ENCODE peak calls at places on chromosomes 3 and 15, in eight cellular contexts. E is H1, K is AG10803, L is IMR-90, D is fibroblast of lung, X is MCF 10A, T is foreskin fibroblast, V is AG09319. J is an unnamed sample.
A peak's percentile ranks its signal among the peaks of the same experiment; 100 is the strongest.

GRCh38 chr15:95450413-95450812 is 880.1 kb upstream of the NR2F2 start:
- DNase-seq in E (no peak), L (no peak), D (no peak), K (no peak), X (no peak), T (no peak), V (no peak), J (no peak)

GRCh38 chr15:66293085-66293418 is 316 bp upstream of the DIS3L start:
- DNase-seq in V (no peak), K (no peak), X (no peak), T (no peak), L (no peak), E (no peak), D (no peak), J (no peak)

GRCh38 chr3:134663646-134664456 is 13.0 kb upstream of the KY start:
- DNase-seq in V (no peak), E (no peak), X (no peak), L (peak; percentile 55), K (peak; percentile 46), T (no peak), D (peak; percentile 62), J (no peak)

GRCh38 chr15:100705065-100705464 is 102.7 kb downstream of the ASB7 start:
- DNase-seq in E (no peak), K (no peak), V (no peak), X (no peak), L (no peak), T (no peak), D (no peak), J (no peak)

GRCh38 chr15:51289290-51289689 is 49.1 kb downstream of the CYP19A1 start:
- DNase-seq in T (no peak), L (no peak), K (no peak), V (no peak), E (no peak), X (no peak), D (no peak), J (no peak)

GRCh38 chr3:169992156-169992555 is 25.5 kb downstream of the SEC62 start:
- DNase-seq in K (no peak), E (no peak), V (no peak), D (no peak), L (no peak), T (no peak), X (no peak), J (no peak)

GRCh38 chr3:131349454-131349853 is 32.1 kb upstream of the NUDT16 start:
- DNase-seq in K (no peak), X (no peak), T (no peak), D (no peak), L (no peak), V (no peak), E (no peak), J (no peak)

GRCh38 chr15:85750319-85750806 is 44.4 kb downstream of the KLHL25 start:
- DNase-seq in T (no peak), L (peak; percentile 8), X (no peak), K (peak; percentile 67), D (peak; percentile 75), E (no peak), V (no peak), J (no peak)

GRCh38 chr15:100147828-100148227 is 193.9 kb downstream of the ADAMTS17 start:
- DNase-seq in X (peak; percentile 50), V (no peak), D (peak; percentile 10), L (no peak), T (no peak), K (no peak), E (no peak), J (no peak)

GRCh38 chr15:88646951-88647350 is 8.1 kb downstream of the ISG20 start:
- DNase-seq in E (peak; percentile 28), V (no peak), X (no peak), D (no peak), K (no peak), T (no peak), L (no peak), J (no peak)

GRCh38 chr3:136237103-136237502 is 13.0 kb upstream of the PCCB start:
- DNase-seq in K (no peak), L (no peak), T (no peak), X (no peak), D (no peak), V (no peak), E (no peak), J (no peak)

GRCh38 chr3:118942651-118943050 is 92.0 kb downstream of the IGSF11 start:
- DNase-seq in V (no peak), K (no peak), E (no peak), T (no peak), D (no peak), L (no peak), X (no peak), J (no peak)

GRCh38 chr3:186316666-186317260 is 45.3 kb downstream of the DGKG start:
- DNase-seq in L (no peak), D (peak; percentile 69), K (no peak), E (no peak), X (no peak), V (no peak), T (no peak), J (no peak)

GRCh38 chr15:31024979-31025378 is 33.6 kb upstream of the MTMR10 start:
- DNase-seq in V (no peak), D (peak; percentile 32), E (no peak), T (peak; percentile 25), L (peak; percentile 49), K (peak; percentile 47), X (no peak), J (no peak)

GRCh38 chr3:108118038-108118727 is 27.4 kb upstream of the CD47 start:
- DNase-seq in L (peak; percentile 51), E (no peak), X (no peak), T (no peak), V (no peak), D (peak; percentile 12), K (no peak), J (no peak)

GRCh38 chr15:45333550-45333949 is 44.8 kb downstream of the GATM start:
- DNase-seq in E (no peak), X (peak; percentile 9), L (peak; percentile 17), D (peak; percentile 19), V (no peak), K (peak; percentile 44), T (peak; percentile 15), J (no peak)

GRCh38 chr3:13282986-13283876 is 136.9 kb downstream of the NUP210 start:
- DNase-seq in D (peak; percentile 21), X (no peak), E (peak; percentile 74), K (no peak), V (no peak), T (no peak), L (no peak), J (no peak)
- TF ChIP-seq CTCF in D (no peak), X (no peak), E (no peak), K (no peak), V (no peak), T (no peak), L (peak; percentile 3), J (no peak)

DNA sequence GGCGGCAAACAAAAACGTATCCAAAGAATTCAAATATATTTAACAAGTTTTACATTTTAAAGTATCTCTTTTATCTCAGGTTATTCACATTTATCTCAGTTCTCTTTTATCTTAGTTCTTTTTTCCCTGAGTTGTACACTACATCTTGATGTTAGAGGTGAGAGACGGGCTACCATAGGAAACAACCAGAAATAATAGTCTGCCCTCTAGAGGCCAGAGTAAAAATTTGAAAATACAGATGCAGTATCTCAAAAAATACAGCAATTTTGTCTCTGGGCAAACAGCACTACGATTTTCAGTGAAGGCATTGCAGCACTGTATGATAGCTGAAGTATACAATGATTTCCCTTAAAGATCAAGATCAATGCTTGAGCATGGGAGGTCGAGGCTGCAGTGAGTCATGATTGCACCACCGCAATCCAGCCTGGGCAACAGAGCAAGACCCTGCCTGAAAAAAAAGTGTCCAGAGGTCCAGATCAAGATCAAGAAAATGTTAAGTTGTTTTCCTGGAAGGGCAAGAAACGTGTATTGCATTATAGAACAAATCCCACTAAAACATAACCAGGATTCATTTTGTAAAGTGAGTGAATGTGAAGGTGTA is 82.6 kb upstream of the ATP11B start:
- DNase-seq in K (peak; percentile 12), T (no peak), E (no peak), X (peak; percentile 34), L (peak; percentile 13), D (peak; percentile 13), V (no peak), J (no peak)
- TF ChIP-seq CTCF in K (peak; percentile 68), T (peak; percentile 58), E (no peak), X (peak; percentile 49), L (peak; percentile 57), D (peak; percentile 56), V (peak; percentile 67), J (peak; percentile 84)

GRCh38 chr3:60182697-60183096 is 1068.6 kb downstream of the FHIT start:
- DNase-seq in T (no peak), X (no peak), L (no peak), E (no peak), K (no peak), V (no peak), D (no peak), J (no peak)
- TF ChIP-seq CTCF in T (no peak), X (no peak), L (no peak), E (no peak), K (no peak), V (no peak), D (peak; percentile 10), J (no peak)

GRCh38 chr3:55607175-55607574 is 120.1 kb upstream of the WNT5A start:
- DNase-seq in L (no peak), K (no peak), X (no peak), V (no peak), E (no peak), D (no peak), T (no peak), J (no peak)

GRCh38 chr3:55607844-55608243 is 120.7 kb upstream of the WNT5A start:
- DNase-seq in T (no peak), X (no peak), E (no peak), K (no peak), V (no peak), D (no peak), L (no peak), J (no peak)

GRCh38 chr3:55608266-55608937 is 121.3 kb upstream of the WNT5A start:
- DNase-seq in L (no peak), K (no peak), E (no peak), D (no peak), V (no peak), X (no peak), T (no peak), J (no peak)

GRCh38 chr3:55605837-55606236 is 118.7 kb upstream of the WNT5A start:
- DNase-seq in T (no peak), D (no peak), K (no peak), V (no peak), L (no peak), E (no peak), X (no peak), J (no peak)

DNA sequence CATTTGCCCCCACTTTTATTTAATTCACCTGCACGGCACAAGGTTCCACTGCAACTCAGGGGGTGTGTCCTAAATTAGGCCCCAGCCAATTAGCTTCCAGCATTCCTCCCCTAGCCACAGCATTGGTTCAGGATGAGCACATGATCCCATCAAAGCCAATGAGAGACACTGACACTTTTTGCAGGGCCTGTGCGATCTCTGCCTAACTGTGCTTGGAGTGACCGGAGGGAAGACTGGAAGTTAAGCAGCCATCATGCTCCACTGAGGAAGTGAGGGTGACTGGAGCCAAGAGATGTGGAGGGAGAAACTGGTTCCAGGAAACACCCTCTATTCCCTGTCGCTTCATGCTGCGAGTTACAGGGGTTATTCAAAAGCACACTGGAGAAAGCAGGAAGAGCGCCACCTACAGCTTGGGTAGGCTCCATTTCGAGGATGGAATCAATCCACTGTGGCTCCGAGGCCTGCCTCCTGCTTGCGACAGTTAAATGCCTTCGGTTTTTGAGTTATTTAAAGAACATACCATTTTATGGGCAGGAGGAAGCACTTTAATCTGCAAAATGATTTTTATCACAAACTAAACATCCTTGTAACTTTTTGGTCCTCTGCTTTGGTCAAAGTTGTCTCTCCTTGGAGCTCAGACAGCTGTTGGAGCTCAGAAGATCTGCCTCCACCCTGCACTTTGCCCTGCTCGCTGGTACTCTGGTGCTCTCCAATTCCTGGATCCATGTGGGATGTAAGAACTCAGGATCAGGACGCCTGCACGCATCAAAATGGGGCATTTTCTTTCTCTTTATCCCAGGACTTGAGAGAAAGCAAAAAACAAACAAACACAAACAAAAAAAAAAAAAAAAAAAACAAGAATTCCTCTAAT is 122.4 kb upstream of the WNT5A start:
- DNase-seq in X (no peak), T (no peak), V (no peak), D (no peak), E (peak; percentile 68), K (no peak), L (no peak), J (no peak)
- TF ChIP-seq CTCF in X (no peak), T (no peak), V (no peak), D (no peak), E (peak; percentile 75), K (no peak), L (no peak), J (no peak)